ENCODE peak calls at places on chromosome 19, in five cellular contexts. One of them, this sample, is unnamed.

GRCh38 chr19:4543856-4544647 is 4.2 kb upstream of the LRG1 start:
- DNase-seq in epithelial cell of esophagus: no peak
- DNase-seq in ovary: peak; percentile 27
- DNase-seq in tibial nerve: no peak
- DNase-seq in endothelial cell: no peak
- DNase-seq in this sample: no peak

GRCh38 chr19:2750739-2751437 is 11.1 kb upstream of the SLC39A3 start:
- DNase-seq in epithelial cell of esophagus: no peak
- DNase-seq in ovary: no peak
- DNase-seq in tibial nerve: no peak
- DNase-seq in endothelial cell: no peak
- DNase-seq in this sample: no peak

GRCh38 chr19:13557756-13558398 is 51.6 kb upstream of the CACNA1A start:
- DNase-seq in endothelial cell: peak; percentile 18
- DNase-seq in ovary: no peak
- DNase-seq in epithelial cell of esophagus: peak; percentile 2
- DNase-seq in tibial nerve: no peak
- DNase-seq in this sample: no peak

GRCh38 chr19:20558011-20558410 is 7.6 kb downstream of the ZNF737 start:
- DNase-seq in endothelial cell: peak; percentile 46
- DNase-seq in tibial nerve: no peak
- DNase-seq in epithelial cell of esophagus: no peak
- DNase-seq in ovary: peak; percentile 65
- DNase-seq in this sample: no peak

GRCh38 chr19:13920940-13921744 is 15.1 kb downstream of the CC2D1A start:
- DNase-seq in endothelial cell: no peak
- DNase-seq in tibial nerve: no peak
- DNase-seq in epithelial cell of esophagus: peak; percentile 49
- DNase-seq in ovary: no peak
- DNase-seq in this sample: peak; percentile 78

GRCh38 chr19:49157445-49158224 is at the start of gene TRPM4:
- DNase-seq in tibial nerve: peak; percentile 79
- DNase-seq in epithelial cell of esophagus: peak; percentile 92
- DNase-seq in ovary: peak; percentile 71
- DNase-seq in endothelial cell: peak; percentile 91
- DNase-seq in this sample: no peak

GRCh38 chr19:40588926-40589569 is 12.1 kb upstream of the LTBP4 start:
- DNase-seq in tibial nerve: no peak
- DNase-seq in epithelial cell of esophagus: no peak
- DNase-seq in ovary: no peak
- DNase-seq in endothelial cell: no peak
- DNase-seq in this sample: no peak

GRCh38 chr19:38162094-38162493 is 61.9 kb downstream of the DPF1 start:
- DNase-seq in tibial nerve: no peak
- DNase-seq in ovary: no peak
- DNase-seq in epithelial cell of esophagus: peak; percentile 92
- DNase-seq in endothelial cell: no peak
- DNase-seq in this sample: no peak

GRCh38 chr19:12789098-12789903 is 2.0 kb upstream of the JUNB start:
- DNase-seq in epithelial cell of esophagus: peak; percentile 64
- DNase-seq in tibial nerve: no peak
- DNase-seq in endothelial cell: no peak
- DNase-seq in ovary: no peak
- DNase-seq in this sample: no peak

GRCh38 chr19:29665215-29665825 is at the start of gene PLEKHF1:
- DNase-seq in epithelial cell of esophagus: peak; percentile 84
- DNase-seq in tibial nerve: peak; percentile 86
- DNase-seq in ovary: peak; percentile 89
- DNase-seq in endothelial cell: peak; percentile 91
- DNase-seq in this sample: peak; percentile 95

GRCh38 chr19:58361900-58362271 is 665 bp downstream of the ZNF497 start:
- DNase-seq in epithelial cell of esophagus: no peak
- DNase-seq in tibial nerve: no peak
- DNase-seq in endothelial cell: peak; percentile 63
- DNase-seq in ovary: peak; percentile 62
- DNase-seq in this sample: peak; percentile 70

GRCh38 chr19:14540741-14541525 is 11.5 kb downstream of the TECR start:
- DNase-seq in endothelial cell: no peak
- DNase-seq in ovary: no peak
- DNase-seq in epithelial cell of esophagus: no peak
- DNase-seq in tibial nerve: no peak
- DNase-seq in this sample: no peak

GRCh38 chr19:16319466-16319865 is 5.2 kb upstream of the KLF2 start:
- DNase-seq in endothelial cell: no peak
- DNase-seq in tibial nerve: no peak
- DNase-seq in epithelial cell of esophagus: no peak
- DNase-seq in ovary: no peak
- DNase-seq in this sample: no peak

GRCh38 chr19:38452430-38453366 is 19.2 kb downstream of the RYR1 start:
- DNase-seq in ovary: no peak
- DNase-seq in tibial nerve: no peak
- DNase-seq in endothelial cell: peak; percentile 16
- DNase-seq in epithelial cell of esophagus: no peak
- DNase-seq in this sample: no peak

GRCh38 chr19:12954150-12954962 is 2.7 kb downstream of the GADD45GIP1 start:
- DNase-seq in tibial nerve: no peak
- DNase-seq in epithelial cell of esophagus: peak; percentile 55
- DNase-seq in ovary: no peak
- DNase-seq in endothelial cell: no peak
- DNase-seq in this sample: no peak

GRCh38 chr19:51735759-51736449 is 12.1 kb upstream of the HAS1 start:
- DNase-seq in ovary: no peak
- DNase-seq in tibial nerve: peak; percentile 19
- DNase-seq in epithelial cell of esophagus: no peak
- DNase-seq in endothelial cell: no peak
- DNase-seq in this sample: no peak

DNA sequence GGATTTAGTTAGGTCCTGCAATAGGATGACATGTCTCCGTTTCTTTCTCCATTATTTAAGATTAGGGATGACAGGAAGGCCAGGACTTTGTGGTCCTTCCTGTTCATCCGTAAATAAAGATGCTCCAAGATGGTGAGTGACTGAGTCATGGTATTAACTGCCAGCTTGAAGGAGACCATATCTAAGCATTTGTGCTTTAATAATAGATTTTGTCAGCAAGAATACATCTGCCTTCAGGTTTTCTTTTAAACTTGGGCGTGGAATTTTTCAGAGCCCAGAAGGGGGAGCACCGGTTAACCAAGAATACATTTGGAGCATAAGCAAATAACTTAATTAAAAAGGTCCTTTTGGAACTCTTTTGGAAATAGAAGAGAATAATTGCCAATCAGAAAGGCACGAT is 68.2 kb downstream of the ARHGAP35 start:
- DNase-seq in tibial nerve: no peak
- DNase-seq in endothelial cell: no peak
- DNase-seq in epithelial cell of esophagus: no peak
- DNase-seq in ovary: no peak
- DNase-seq in this sample: no peak
- TF ChIP-seq CTCF in tibial nerve: no peak
- TF ChIP-seq CTCF in endothelial cell: no peak
- TF ChIP-seq CTCF in epithelial cell of esophagus: no peak
- TF ChIP-seq CTCF in ovary: no peak
- TF ChIP-seq CTCF in this sample: no peak

GRCh38 chr19:548841-549830 is 5.3 kb downstream of the GZMM start:
- DNase-seq in ovary: no peak
- DNase-seq in endothelial cell: no peak
- DNase-seq in tibial nerve: no peak
- DNase-seq in epithelial cell of esophagus: no peak
- DNase-seq in this sample: no peak

GRCh38 chr19:547117-547516 is 3.3 kb downstream of the GZMM start:
- DNase-seq in epithelial cell of esophagus: no peak
- DNase-seq in endothelial cell: no peak
- DNase-seq in tibial nerve: no peak
- DNase-seq in ovary: no peak
- DNase-seq in this sample: no peak

GRCh38 chr19:543912-544608 is at the start of gene GZMM:
- DNase-seq in endothelial cell: no peak
- DNase-seq in epithelial cell of esophagus: no peak
- DNase-seq in ovary: no peak
- DNase-seq in tibial nerve: no peak
- DNase-seq in this sample: no peak

GRCh38 chr19:542173-542866 is 1.5 kb upstream of the GZMM start:
- DNase-seq in epithelial cell of esophagus: no peak
- DNase-seq in ovary: no peak
- DNase-seq in endothelial cell: no peak
- DNase-seq in tibial nerve: no peak
- DNase-seq in this sample: no peak

DNA sequence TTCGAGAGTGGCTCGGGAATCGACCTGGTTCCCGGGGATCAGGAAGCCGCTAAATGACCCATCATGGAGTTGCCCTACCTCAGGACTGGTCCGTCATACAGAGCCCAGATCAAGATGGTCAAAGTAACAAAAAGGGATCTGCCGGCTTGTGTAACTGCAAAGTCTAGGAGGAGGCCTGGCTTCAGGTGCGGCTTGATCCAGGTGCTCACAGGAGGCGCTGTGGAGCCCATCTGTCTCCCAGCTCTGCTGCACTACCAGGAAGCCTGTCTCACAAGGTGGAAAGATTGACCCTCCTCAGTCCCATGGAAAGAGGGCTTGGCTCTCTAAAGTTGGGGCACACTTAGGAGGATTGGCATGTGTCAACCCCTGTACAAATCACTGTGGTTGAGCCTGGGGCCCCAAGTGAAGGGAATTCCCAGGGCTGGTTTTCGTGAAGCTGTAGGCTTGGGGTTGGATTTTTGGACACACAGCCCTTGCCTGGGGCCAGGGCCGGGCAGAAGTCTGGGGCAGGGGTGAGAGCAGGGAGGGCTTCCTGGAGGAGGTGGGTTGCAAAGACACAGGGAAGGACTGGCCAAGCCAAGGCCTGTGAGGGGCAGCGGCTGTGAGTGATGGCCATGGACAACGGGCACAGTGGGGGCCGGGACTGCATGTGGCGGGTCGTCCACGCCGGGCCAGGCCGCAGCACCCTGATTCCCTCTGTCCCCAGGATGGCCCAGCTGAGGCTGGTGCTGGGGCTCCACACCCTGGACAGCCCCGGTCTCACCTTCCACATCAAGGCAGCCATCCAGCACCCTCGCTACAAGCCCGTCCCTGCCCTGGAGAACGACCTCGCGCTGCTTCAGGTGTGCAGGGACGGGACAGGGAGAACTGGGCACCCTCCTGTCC is 4.2 kb downstream of the GZMM start:
- DNase-seq in ovary: no peak
- DNase-seq in endothelial cell: no peak
- DNase-seq in epithelial cell of esophagus: no peak
- DNase-seq in tibial nerve: no peak
- DNase-seq in this sample: no peak
- TF ChIP-seq CTCF in ovary: no peak
- TF ChIP-seq CTCF in endothelial cell: no peak
- TF ChIP-seq CTCF in epithelial cell of esophagus: no peak
- TF ChIP-seq CTCF in tibial nerve: no peak
- TF ChIP-seq CTCF in this sample: no peak

GRCh38 chr19:35959040-35959967 is 23.1 kb downstream of the LRFN3 start:
- DNase-seq in tibial nerve: no peak
- DNase-seq in endothelial cell: peak; percentile 35
- DNase-seq in ovary: no peak
- DNase-seq in epithelial cell of esophagus: no peak
- DNase-seq in this sample: peak; percentile 62
- TF ChIP-seq CTCF in tibial nerve: peak; percentile 14
- TF ChIP-seq CTCF in endothelial cell: no peak
- TF ChIP-seq CTCF in ovary: no peak
- TF ChIP-seq CTCF in epithelial cell of esophagus: no peak
- TF ChIP-seq CTCF in this sample: peak; percentile 68

GRCh38 chr19:48069435-48069834 is 25.6 kb upstream of the CABP5 start:
- DNase-seq in ovary: no peak
- DNase-seq in endothelial cell: peak; percentile 5
- DNase-seq in epithelial cell of esophagus: no peak
- DNase-seq in tibial nerve: no peak
- DNase-seq in this sample: no peak
- TF ChIP-seq CTCF in ovary: no peak
- TF ChIP-seq CTCF in endothelial cell: no peak
- TF ChIP-seq CTCF in epithelial cell of esophagus: no peak
- TF ChIP-seq CTCF in tibial nerve: no peak
- TF ChIP-seq CTCF in this sample: no peak

GRCh38 chr19:50711196-50711595 is 8.4 kb downstream of the SHANK1 start:
- DNase-seq in endothelial cell: no peak
- DNase-seq in ovary: no peak
- DNase-seq in epithelial cell of esophagus: no peak
- DNase-seq in tibial nerve: no peak
- DNase-seq in this sample: no peak

GRCh38 chr19:50710612-50711011 is 9.0 kb downstream of the SHANK1 start:
- DNase-seq in ovary: no peak
- DNase-seq in tibial nerve: no peak
- DNase-seq in epithelial cell of esophagus: no peak
- DNase-seq in endothelial cell: no peak
- DNase-seq in this sample: no peak

GRCh38 chr19:50711805-50712204 is 7.8 kb downstream of the SHANK1 start:
- DNase-seq in epithelial cell of esophagus: no peak
- DNase-seq in endothelial cell: no peak
- DNase-seq in tibial nerve: no peak
- DNase-seq in ovary: no peak
- DNase-seq in this sample: no peak

GRCh38 chr19:50708179-50708879 is 11.3 kb downstream of the SHANK1 start:
- DNase-seq in tibial nerve: no peak
- DNase-seq in epithelial cell of esophagus: no peak
- DNase-seq in endothelial cell: no peak
- DNase-seq in ovary: no peak
- DNase-seq in this sample: no peak

GRCh38 chr19:50710094-50710493 is 9.5 kb downstream of the SHANK1 start:
- DNase-seq in tibial nerve: no peak
- DNase-seq in endothelial cell: no peak
- DNase-seq in epithelial cell of esophagus: no peak
- DNase-seq in ovary: no peak
- DNase-seq in this sample: no peak
- TF ChIP-seq CTCF in tibial nerve: no peak
- TF ChIP-seq CTCF in endothelial cell: no peak
- TF ChIP-seq CTCF in epithelial cell of esophagus: no peak
- TF ChIP-seq CTCF in ovary: no peak
- TF ChIP-seq CTCF in this sample: no peak

DNA sequence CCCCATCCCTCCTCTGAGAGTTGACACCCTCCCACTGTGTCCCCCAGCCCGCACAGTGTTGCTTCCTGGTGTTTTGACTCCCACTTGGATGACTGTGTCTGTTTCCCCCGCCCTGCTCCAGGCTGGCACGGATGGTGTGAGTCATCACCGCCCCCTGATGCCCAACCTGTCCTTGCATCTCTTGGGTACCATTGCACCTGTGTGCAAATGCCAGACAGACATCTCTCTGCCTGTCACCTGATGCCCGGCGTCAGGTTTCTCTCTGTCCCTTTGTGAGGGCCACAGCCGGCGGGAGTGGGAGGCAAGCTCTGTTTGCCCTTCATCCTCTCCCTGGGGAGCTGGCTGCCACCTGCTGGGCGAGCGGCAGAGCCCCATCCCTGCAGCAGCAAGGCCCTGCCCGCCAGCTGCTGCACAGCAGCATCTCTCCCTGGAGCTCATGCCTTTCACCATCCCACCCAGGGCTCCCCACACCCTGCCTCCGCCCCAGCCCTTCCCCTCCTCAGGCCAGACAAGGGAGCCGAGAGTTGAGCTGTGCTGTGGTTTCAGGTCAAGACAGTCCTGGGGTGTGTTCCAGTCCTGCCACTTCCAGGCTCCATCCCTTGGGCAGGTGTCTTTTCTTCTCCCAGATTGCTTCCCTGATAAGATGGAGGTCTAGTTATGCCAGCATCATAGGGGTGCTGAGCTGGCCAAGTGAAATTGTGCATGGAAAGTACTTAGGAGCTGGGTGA is 29.7 kb downstream of the NKPD1 start:
- DNase-seq in epithelial cell of esophagus: peak; percentile 61
- DNase-seq in tibial nerve: no peak
- DNase-seq in endothelial cell: no peak
- DNase-seq in ovary: no peak
- DNase-seq in this sample: no peak
- TF ChIP-seq CTCF in epithelial cell of esophagus: peak; percentile 59
- TF ChIP-seq CTCF in tibial nerve: no peak
- TF ChIP-seq CTCF in endothelial cell: no peak
- TF ChIP-seq CTCF in ovary: no peak
- TF ChIP-seq CTCF in this sample: peak; percentile 55

GRCh38 chr19:42285546-42285945 is 16.4 kb upstream of the PRR19 start:
- DNase-seq in endothelial cell: no peak
- DNase-seq in ovary: peak; percentile 54
- DNase-seq in epithelial cell of esophagus: no peak
- DNase-seq in tibial nerve: no peak
- DNase-seq in this sample: no peak
- TF ChIP-seq CTCF in endothelial cell: no peak
- TF ChIP-seq CTCF in ovary: no peak
- TF ChIP-seq CTCF in epithelial cell of esophagus: no peak
- TF ChIP-seq CTCF in tibial nerve: no peak
- TF ChIP-seq CTCF in this sample: no peak